ENCODE peak calls at places on chromosomes 2 and 18, in six cellular contexts. O, G, R, N, U and M are unnamed samples.
A peak's percentile ranks its signal among the peaks of the same experiment; 100 is the strongest.

GRCh38 chr2:151410485-151410833 is 757 bp downstream of the RIF1 start:
- DNase-seq in O (no peak), G (peak; percentile 10), R (no peak), N (peak; percentile 12), U (no peak), M (no peak)

GRCh38 chr2:177538323-177538722 is 145.8 kb downstream of the AGPS start:
- DNase-seq in O (no peak), G (no peak), R (no peak), N (no peak), U (no peak), M (no peak)

GRCh38 chr18:57475903-57476302 is 40.7 kb downstream of the ONECUT2 start:
- DNase-seq in O (no peak), G (no peak), R (no peak), N (no peak), U (no peak), M (no peak)

GRCh38 chr2:185187421-185187820 is 551.2 kb upstream of the FSIP2 start:
- DNase-seq in O (no peak), G (no peak), R (no peak), N (no peak), U (no peak), M (no peak)

GRCh38 chr18:3585656-3586509 is 135.9 kb downstream of the TGIF1 start:
- DNase-seq in O (peak; percentile 35), G (no peak), R (peak; percentile 26), N (peak; percentile 56), U (peak; percentile 79), M (no peak)

GRCh38 chr2:118834901-118835738 is 12.3 kb downstream of the EN1 start:
- DNase-seq in O (no peak), G (no peak), R (no peak), N (no peak), U (no peak), M (no peak)

GRCh38 chr2:86223098-86223681 is 23.9 kb downstream of the MRPL35 start:
- DNase-seq in O (no peak), G (no peak), R (no peak), N (no peak), U (peak; percentile 45), M (peak; percentile 46)

GRCh38 chr18:14189858-14190257 is 57.6 kb upstream of the ZNF519 start:
- DNase-seq in O (no peak), G (no peak), R (no peak), N (no peak), U (no peak), M (no peak)

GRCh38 chr2:8315766-8316165 is 366.1 kb upstream of the ID2 start:
- DNase-seq in O (no peak), G (no peak), R (no peak), N (no peak), U (no peak), M (no peak)

GRCh38 chr2:132678498-132678897 is 8.5 kb upstream of the LYPD1 start:
- DNase-seq in O (no peak), G (no peak), R (no peak), N (no peak), U (no peak), M (no peak)

GRCh38 chr2:236565879-236566402 is 3.7 kb upstream of the ACKR3 start:
- DNase-seq in O (no peak), G (no peak), R (no peak), N (no peak), U (no peak), M (no peak)

GRCh38 chr2:88690591-88691338 is 708 bp upstream of the RPIA start:
- DNase-seq in O (no peak), G (no peak), R (no peak), N (peak; percentile 19), U (peak; percentile 25), M (no peak)

GRCh38 chr2:127597984-127598380 is 48.0 kb upstream of the GPR17 start:
- DNase-seq in O (no peak), G (no peak), R (no peak), N (no peak), U (no peak), M (no peak)

GRCh38 chr2:131588152-131588873 is 60.6 kb downstream of the CCDC74A start:
- DNase-seq in O (no peak), G (no peak), R (no peak), N (no peak), U (no peak), M (no peak)

GRCh38 chr2:180572346-180572745 is 408.1 kb upstream of the UBE2E3 start:
- DNase-seq in O (no peak), G (no peak), R (no peak), N (no peak), U (no peak), M (no peak)

GRCh38 chr2:196105956-196106355 is 37.3 kb upstream of the DNAH7 start:
- DNase-seq in O (no peak), G (no peak), R (peak; percentile 17), N (no peak), U (no peak), M (no peak)

GRCh38 chr2:176561706-176562105 is 292.5 kb downstream of the MTX2 start:
- DNase-seq in O (no peak), G (no peak), R (no peak), N (no peak), U (no peak), M (no peak)

GRCh38 chr18:30142248-30142647 is 900.3 kb downstream of the DSC3 start:
- DNase-seq in O (no peak), G (no peak), R (no peak), N (no peak), U (no peak), M (no peak)

GRCh38 chr2:88856409-88857135 is 165.1 kb downstream of the RPIA start:
- DNase-seq in O (no peak), G (no peak), R (no peak), N (no peak), U (no peak), M (no peak)

GRCh38 chr2:121078869-121079268 is 206.1 kb downstream of the TFCP2L1 start:
- DNase-seq in O (no peak), G (no peak), R (no peak), N (no peak), U (no peak), M (no peak)

GRCh38 chr2:217433522-217433921 is 569.3 kb downstream of the TNS1 start:
- DNase-seq in O (no peak), G (no peak), R (no peak), N (no peak), U (peak; percentile 19), M (no peak)

GRCh38 chr2:165067958-165068612 is 112.8 kb upstream of the SLC38A11 start:
- DNase-seq in O (no peak), G (no peak), R (no peak), N (no peak), U (peak; percentile 31), M (peak; percentile 73)

GRCh38 chr2:170813611-170814550 is 2.8 kb upstream of the GAD1 start:
- DNase-seq in O (no peak), G (no peak), R (no peak), N (no peak), U (peak; percentile 46), M (no peak)

GRCh38 chr2:41716497-41716896 is 331.3 kb upstream of the PKDCC start:
- DNase-seq in O (no peak), G (no peak), R (no peak), N (no peak), U (no peak), M (no peak)

GRCh38 chr2:162839419-162839818 is 852 bp upstream of the KCNH7 start:
- DNase-seq in O (no peak), G (no peak), R (no peak), N (no peak), U (no peak), M (no peak)

GRCh38 chr2:206585335-206585734 is 57.0 kb upstream of the FAM237A start:
- DNase-seq in O (no peak), G (no peak), R (no peak), N (no peak), U (no peak), M (no peak)

GRCh38 chr2:65728477-65729180 is 296.2 kb upstream of the SPRED2 start:
- DNase-seq in O (no peak), G (no peak), R (no peak), N (no peak), U (peak; percentile 62), M (peak; percentile 3)